ENCODE peak calls at places on chromosomes 13 and 19, in four cellular contexts. M, Q, X and O are unnamed samples.

GRCh38 chr19:56159009-56159501 is 16.8 kb upstream of the GALP start:
- DNase-seq in M (no peak), Q (no peak), X (no peak), O (no peak)

GRCh38 chr13:27283906-27284523 is 13.4 kb downstream of the RASL11A start:
- DNase-seq in M (peak), Q (no peak), X (no peak), O (peak)

GRCh38 chr19:46759817-46760333 is 13.6 kb upstream of the STRN4 start:
- DNase-seq in M (no peak), Q (no peak), X (no peak), O (no peak)

GRCh38 chr13:59584101-59584500 is 579.6 kb downstream of the DIAPH3 start:
- DNase-seq in M (no peak), Q (no peak), X (no peak), O (no peak)

GRCh38 chr19:3114018-3114726 is 20.0 kb downstream of the GNA11 start:
- DNase-seq in M (no peak), Q (no peak), X (no peak), O (no peak)

GRCh38 chr13:114130708-114131580 is 1.5 kb downstream of the RASA3 start:
- DNase-seq in M (peak), Q (peak), X (no peak), O (peak)

GRCh38 chr13:32022292-32022691 is 9.3 kb upstream of the FRY start:
- DNase-seq in M (no peak), Q (no peak), X (no peak), O (no peak)

GRCh38 chr13:30143671-30144400 is 163.5 kb downstream of the KATNAL1 start:
- DNase-seq in M (no peak), Q (no peak), X (no peak), O (peak)

GRCh38 chr13:102877285-102877684 is 31.5 kb downstream of the ERCC5 start:
- DNase-seq in M (no peak), Q (no peak), X (no peak), O (no peak)

GRCh38 chr19:8641908-8642547 is 11.6 kb downstream of the NFILZ start:
- DNase-seq in M (peak), Q (no peak), X (no peak), O (peak)

GRCh38 chr13:59834801-59835200 is 328.9 kb downstream of the DIAPH3 start:
- DNase-seq in M (no peak), Q (no peak), X (no peak), O (no peak)

GRCh38 chr13:91381371-91381770 is 17.1 kb upstream of the GPC5 start:
- DNase-seq in M (peak), Q (no peak), X (no peak), O (no peak)

GRCh38 chr19:39083983-39084731 is at the start of gene ACP7:
- DNase-seq in M (no peak), Q (no peak), X (no peak), O (no peak)

GRCh38 chr19:792361-792885 is 4.8 kb upstream of the PTBP1 start:
- DNase-seq in M (peak), Q (no peak), X (no peak), O (no peak)
- TF ChIP-seq SPI1 in M (peak), Q (no peak), X (no peak), O (no peak)

GRCh38 chr13:107864543-107865460 is 350.5 kb downstream of the LIG4 start:
- DNase-seq in M (peak), Q (no peak), X (no peak), O (no peak)
- TF ChIP-seq SPI1 in M (no peak), Q (no peak), X (no peak), O (no peak)

GRCh38 chr13:47896546-47896945 is 104.5 kb downstream of the SUCLA2 start:
- DNase-seq in M (no peak), Q (no peak), X (no peak), O (no peak)
- TF ChIP-seq SPI1 in M (no peak), Q (no peak), X (no peak), O (no peak)

DNA sequence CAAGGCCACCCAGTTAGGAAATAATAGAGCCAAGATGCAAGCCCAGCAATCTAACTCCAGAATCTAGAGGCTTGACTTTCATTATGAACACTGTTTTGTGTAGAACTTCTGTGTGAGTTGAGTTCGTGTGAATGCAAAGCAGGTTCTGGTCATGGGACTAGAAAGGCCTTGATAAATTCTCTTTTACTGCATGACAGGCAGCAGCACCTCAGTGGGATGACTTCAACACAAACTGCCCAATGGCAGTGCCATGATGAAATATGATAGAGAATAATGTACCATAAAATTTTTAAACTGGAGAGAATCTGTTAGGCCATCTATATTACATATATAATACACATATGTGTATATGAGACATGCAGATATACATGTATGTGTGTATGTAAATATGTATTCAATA is 214.5 kb downstream of the KLF5 start:
- DNase-seq in M (no peak), Q (no peak), X (no peak), O (no peak)
- TF ChIP-seq SPI1 in M (no peak), Q (no peak), X (no peak), O (no peak)

GRCh38 chr13:113116206-113116800 is 6.3 kb upstream of the F10 start:
- DNase-seq in M (no peak), Q (no peak), X (no peak), O (no peak)
- TF ChIP-seq SPI1 in M (no peak), Q (no peak), X (no peak), O (no peak)

DNA sequence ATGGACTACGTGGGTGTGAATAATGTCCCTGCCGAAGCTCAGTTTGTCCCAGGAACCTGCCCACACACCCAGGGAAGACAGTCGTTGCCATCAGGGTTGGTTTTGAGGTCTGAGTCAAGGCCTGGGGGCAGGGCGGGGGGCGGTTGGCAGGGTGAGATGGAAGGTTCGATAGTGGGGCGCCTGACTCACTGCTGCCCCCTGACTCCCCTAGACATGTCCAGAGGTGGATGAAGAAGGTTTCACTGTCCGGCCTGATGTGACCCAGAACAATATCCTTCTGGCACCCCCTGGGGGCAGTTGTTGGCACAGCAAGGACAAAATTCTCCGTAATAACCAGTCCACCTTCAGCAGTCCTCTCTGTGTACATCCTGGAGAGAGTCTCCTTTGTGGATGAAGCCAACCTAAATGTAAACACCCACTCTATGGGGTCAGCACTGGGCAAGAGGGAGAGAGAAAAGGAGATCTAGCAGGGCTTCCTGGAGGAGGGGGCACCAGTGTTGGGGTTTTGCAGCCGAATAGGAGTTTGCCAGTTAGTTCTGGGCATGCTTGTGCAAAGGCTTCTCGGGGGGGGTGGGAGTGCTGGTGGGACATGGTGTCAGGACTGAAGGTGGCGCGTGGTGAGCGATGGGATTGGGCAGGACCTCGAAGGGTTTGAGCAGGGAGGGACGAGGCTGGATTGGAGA is 19.6 kb upstream of the B3GNT3 start:
- DNase-seq in M (peak), Q (no peak), X (no peak), O (peak)
- TF ChIP-seq SPI1 in M (no peak), Q (no peak), X (no peak), O (no peak)